ENCODE peak calls at places on chromosomes 16 and 17, in six cellular contexts. One of them, this sample, is unnamed.

GRCh38 chr17:57874058-57874419 is 24.2 kb upstream of the MRPS23 start:
- DNase-seq in mammary epithelial cell: no peak
- DNase-seq in AG04450: no peak
- DNase-seq in neural crest cell: no peak
- DNase-seq in AG10803: no peak
- DNase-seq in GM06990: no peak
- DNase-seq in this sample: no peak

GRCh38 chr17:58191259-58191896 is 1.1 kb upstream of the EPX start:
- DNase-seq in mammary epithelial cell: no peak
- DNase-seq in AG10803: no peak
- DNase-seq in GM06990: no peak
- DNase-seq in neural crest cell: no peak
- DNase-seq in AG04450: no peak
- DNase-seq in this sample: no peak

GRCh38 chr17:60901806-60902205 is 224.2 kb downstream of the BCAS3 start:
- DNase-seq in AG10803: peak
- DNase-seq in mammary epithelial cell: peak
- DNase-seq in AG04450: peak
- DNase-seq in GM06990: no peak
- DNase-seq in neural crest cell: no peak
- DNase-seq in this sample: no peak

GRCh38 chr17:29802256-29802655 is 127.8 kb downstream of the SSH2 start:
- DNase-seq in GM06990: no peak
- DNase-seq in mammary epithelial cell: no peak
- DNase-seq in AG10803: no peak
- DNase-seq in AG04450: no peak
- DNase-seq in neural crest cell: no peak
- DNase-seq in this sample: no peak

GRCh38 chr16:9311303-9311954 is 220.0 kb downstream of the HAPSTR1 start:
- DNase-seq in AG04450: no peak
- DNase-seq in mammary epithelial cell: no peak
- DNase-seq in neural crest cell: no peak
- DNase-seq in GM06990: no peak
- DNase-seq in AG10803: no peak
- DNase-seq in this sample: no peak

GRCh38 chr17:67421869-67422273 is 44.8 kb downstream of the PITPNC1 start:
- DNase-seq in AG10803: peak
- DNase-seq in AG04450: peak
- DNase-seq in mammary epithelial cell: peak
- DNase-seq in neural crest cell: no peak
- DNase-seq in GM06990: no peak
- DNase-seq in this sample: no peak

GRCh38 chr16:53950677-53951076 is 246.7 kb downstream of the FTO start:
- DNase-seq in AG10803: no peak
- DNase-seq in GM06990: no peak
- DNase-seq in AG04450: no peak
- DNase-seq in neural crest cell: no peak
- DNase-seq in mammary epithelial cell: no peak
- DNase-seq in this sample: no peak

GRCh38 chr16:69833791-69834282 is 71.7 kb downstream of the WWP2 start:
- DNase-seq in neural crest cell: no peak
- DNase-seq in mammary epithelial cell: no peak
- DNase-seq in AG10803: no peak
- DNase-seq in GM06990: no peak
- DNase-seq in AG04450: no peak
- DNase-seq in this sample: no peak

GRCh38 chr17:69732272-69732671 is 317.8 kb downstream of the MAP2K6 start:
- DNase-seq in AG10803: no peak
- DNase-seq in GM06990: no peak
- DNase-seq in mammary epithelial cell: no peak
- DNase-seq in AG04450: peak
- DNase-seq in neural crest cell: no peak
- DNase-seq in this sample: no peak

GRCh38 chr16:67563708-67564468 is 1.6 kb downstream of the CTCF start:
- DNase-seq in mammary epithelial cell: peak
- DNase-seq in GM06990: no peak
- DNase-seq in AG10803: peak
- DNase-seq in neural crest cell: no peak
- DNase-seq in AG04450: peak
- DNase-seq in this sample: no peak

GRCh38 chr17:792277-792676 is 10.1 kb downstream of the MRM3 start:
- DNase-seq in GM06990: no peak
- DNase-seq in AG04450: no peak
- DNase-seq in mammary epithelial cell: no peak
- DNase-seq in neural crest cell: no peak
- DNase-seq in AG10803: no peak
- DNase-seq in this sample: no peak

GRCh38 chr17:62617894-62618472 is 9.5 kb upstream of the MRC2 start:
- DNase-seq in AG04450: no peak
- DNase-seq in AG10803: peak
- DNase-seq in GM06990: no peak
- DNase-seq in mammary epithelial cell: no peak
- DNase-seq in neural crest cell: no peak
- DNase-seq in this sample: no peak

GRCh38 chr17:38617967-38618760 is 12.4 kb upstream of the SRCIN1 start:
- DNase-seq in AG04450: no peak
- DNase-seq in neural crest cell: no peak
- DNase-seq in AG10803: no peak
- DNase-seq in mammary epithelial cell: no peak
- DNase-seq in GM06990: no peak
- DNase-seq in this sample: no peak

GRCh38 chr17:57811633-57812280 is 38.1 kb downstream of the MRPS23 start:
- DNase-seq in AG10803: no peak
- DNase-seq in AG04450: no peak
- DNase-seq in neural crest cell: no peak
- DNase-seq in mammary epithelial cell: no peak
- DNase-seq in GM06990: no peak
- DNase-seq in this sample: no peak

GRCh38 chr17:18182190-18182977 is 1.2 kb upstream of the ALKBH5 start:
- DNase-seq in AG10803: no peak
- DNase-seq in mammary epithelial cell: no peak
- DNase-seq in GM06990: no peak
- DNase-seq in neural crest cell: no peak
- DNase-seq in AG04450: no peak
- DNase-seq in this sample: no peak

GRCh38 chr17:73722163-73722562 is 77.9 kb upstream of the SDK2 start:
- DNase-seq in AG04450: no peak
- DNase-seq in AG10803: no peak
- DNase-seq in mammary epithelial cell: no peak
- DNase-seq in GM06990: no peak
- DNase-seq in neural crest cell: no peak
- DNase-seq in this sample: no peak

GRCh38 chr16:48561960-48562393 is 48.0 kb downstream of the N4BP1 start:
- DNase-seq in AG10803: peak
- DNase-seq in mammary epithelial cell: no peak
- DNase-seq in AG04450: no peak
- DNase-seq in neural crest cell: no peak
- DNase-seq in GM06990: no peak
- DNase-seq in this sample: no peak

GRCh38 chr17:57600092-57600491 is 145.0 kb downstream of the CCDC182 start:
- DNase-seq in mammary epithelial cell: no peak
- DNase-seq in AG10803: peak
- DNase-seq in neural crest cell: no peak
- DNase-seq in AG04450: no peak
- DNase-seq in GM06990: no peak
- DNase-seq in this sample: no peak

GRCh38 chr16:57619606-57620315 is 8.7 kb upstream of the ADGRG1 start:
- DNase-seq in AG04450: no peak
- DNase-seq in neural crest cell: no peak
- DNase-seq in GM06990: no peak
- DNase-seq in AG10803: no peak
- DNase-seq in mammary epithelial cell: peak
- DNase-seq in this sample: no peak

GRCh38 chr17:34579979-34580684 is 750 bp downstream of the TMEM132E start:
- DNase-seq in mammary epithelial cell: peak
- DNase-seq in neural crest cell: no peak
- DNase-seq in GM06990: no peak
- DNase-seq in AG10803: peak
- DNase-seq in AG04450: no peak
- DNase-seq in this sample: no peak

GRCh38 chr17:16422416-16422815 is 7.0 kb downstream of the TRPV2 start:
- DNase-seq in mammary epithelial cell: no peak
- DNase-seq in GM06990: no peak
- DNase-seq in neural crest cell: no peak
- DNase-seq in AG04450: no peak
- DNase-seq in AG10803: no peak
- DNase-seq in this sample: no peak

GRCh38 chr17:27502526-27503324 is 46.5 kb downstream of the KSR1 start:
- DNase-seq in AG10803: peak
- DNase-seq in GM06990: no peak
- DNase-seq in AG04450: peak
- DNase-seq in neural crest cell: no peak
- DNase-seq in mammary epithelial cell: no peak
- DNase-seq in this sample: no peak

GRCh38 chr17:66373944-66374817 is 71.8 kb downstream of the PRKCA start:
- DNase-seq in GM06990: no peak
- DNase-seq in neural crest cell: peak
- DNase-seq in AG04450: no peak
- DNase-seq in mammary epithelial cell: no peak
- DNase-seq in AG10803: no peak
- DNase-seq in this sample: no peak

GRCh38 chr17:31019004-31019403 is 48.2 kb downstream of the RNF135 start:
- DNase-seq in AG10803: no peak
- DNase-seq in GM06990: no peak
- DNase-seq in AG04450: no peak
- DNase-seq in mammary epithelial cell: no peak
- DNase-seq in neural crest cell: no peak
- DNase-seq in this sample: no peak

GRCh38 chr17:31013844-31014243 is 43.0 kb downstream of the RNF135 start:
- DNase-seq in AG04450: no peak
- DNase-seq in AG10803: no peak
- DNase-seq in neural crest cell: no peak
- DNase-seq in GM06990: no peak
- DNase-seq in mammary epithelial cell: no peak
- DNase-seq in this sample: no peak

GRCh38 chr17:31015639-31016038 is 44.8 kb downstream of the RNF135 start:
- DNase-seq in AG04450: no peak
- DNase-seq in AG10803: no peak
- DNase-seq in neural crest cell: no peak
- DNase-seq in mammary epithelial cell: no peak
- DNase-seq in GM06990: no peak
- DNase-seq in this sample: no peak
- TF ChIP-seq CTCF in AG04450: no peak
- TF ChIP-seq CTCF in AG10803: no peak
- TF ChIP-seq CTCF in neural crest cell: no peak
- TF ChIP-seq CTCF in mammary epithelial cell: no peak
- TF ChIP-seq CTCF in GM06990: no peak
- TF ChIP-seq CTCF in this sample: no peak

DNA sequence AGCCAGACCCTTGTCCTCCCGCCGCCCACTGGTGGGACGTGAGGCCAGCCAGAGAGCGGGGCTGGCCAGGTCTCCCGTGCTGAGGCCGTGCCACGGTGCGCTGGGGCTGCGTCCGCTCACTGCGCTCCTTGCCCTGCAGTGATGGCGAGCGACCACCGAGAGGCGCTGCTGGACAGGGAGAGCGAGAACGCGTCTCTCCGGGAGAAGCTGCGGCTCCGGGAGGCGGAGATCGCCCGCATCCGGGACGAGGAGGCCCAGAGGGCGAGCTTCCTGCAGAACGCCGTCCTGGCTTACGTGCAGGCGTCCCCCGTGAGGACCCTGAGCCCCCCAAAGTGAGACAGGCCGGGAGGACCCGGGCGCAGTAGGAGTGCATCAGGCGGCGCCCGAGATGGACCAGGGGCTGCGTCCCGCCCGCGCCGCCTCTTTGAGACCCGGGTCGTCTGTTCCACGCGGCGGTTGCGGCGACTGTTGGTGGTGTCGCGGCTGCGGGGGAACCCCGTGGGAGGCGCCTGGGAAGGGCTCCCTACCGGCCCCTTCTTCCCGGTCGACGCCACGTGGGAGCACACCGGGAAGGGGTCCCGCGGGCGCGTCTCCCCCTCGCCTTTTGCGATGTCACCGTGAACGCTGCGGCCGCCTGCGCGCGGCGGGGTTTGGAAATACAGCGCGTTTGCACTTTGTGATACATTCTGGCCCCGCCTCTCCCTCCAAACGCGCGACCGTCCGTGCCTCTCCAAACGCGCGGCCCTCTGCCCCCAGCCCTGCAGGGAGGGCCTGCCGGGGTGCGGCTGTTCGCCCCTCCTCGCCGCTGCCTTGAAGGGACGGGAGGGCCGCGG is 792 bp upstream of the RAC3 start:
- DNase-seq in AG10803: peak
- DNase-seq in AG04450: peak
- DNase-seq in neural crest cell: peak
- DNase-seq in GM06990: peak
- DNase-seq in mammary epithelial cell: peak
- DNase-seq in this sample: peak
- TF ChIP-seq CTCF in AG10803: peak
- TF ChIP-seq CTCF in AG04450: peak
- TF ChIP-seq CTCF in neural crest cell: peak
- TF ChIP-seq CTCF in GM06990: peak
- TF ChIP-seq CTCF in mammary epithelial cell: peak
- TF ChIP-seq CTCF in this sample: peak

GRCh38 chr17:74815671-74816370 is 39.7 kb upstream of the NAT9 start:
- DNase-seq in mammary epithelial cell: no peak
- DNase-seq in AG04450: no peak
- DNase-seq in AG10803: no peak
- DNase-seq in neural crest cell: no peak
- DNase-seq in GM06990: no peak
- DNase-seq in this sample: no peak

GRCh38 chr17:74815067-74815466 is 38.9 kb upstream of the NAT9 start:
- DNase-seq in AG04450: no peak
- DNase-seq in AG10803: no peak
- DNase-seq in mammary epithelial cell: no peak
- DNase-seq in neural crest cell: no peak
- DNase-seq in GM06990: no peak
- DNase-seq in this sample: no peak

GRCh38 chr17:74813793-74814192 is 37.6 kb upstream of the NAT9 start:
- DNase-seq in AG04450: no peak
- DNase-seq in AG10803: no peak
- DNase-seq in mammary epithelial cell: no peak
- DNase-seq in neural crest cell: no peak
- DNase-seq in GM06990: no peak
- DNase-seq in this sample: no peak

GRCh38 chr17:74812109-74812864 is 36.1 kb upstream of the NAT9 start:
- DNase-seq in mammary epithelial cell: no peak
- DNase-seq in AG04450: no peak
- DNase-seq in neural crest cell: no peak
- DNase-seq in GM06990: no peak
- DNase-seq in AG10803: no peak
- DNase-seq in this sample: no peak

GRCh38 chr17:74814453-74814852 is 38.3 kb upstream of the NAT9 start:
- DNase-seq in AG10803: no peak
- DNase-seq in AG04450: no peak
- DNase-seq in GM06990: no peak
- DNase-seq in neural crest cell: no peak
- DNase-seq in mammary epithelial cell: no peak
- DNase-seq in this sample: no peak
- TF ChIP-seq CTCF in AG10803: no peak
- TF ChIP-seq CTCF in AG04450: no peak
- TF ChIP-seq CTCF in GM06990: peak
- TF ChIP-seq CTCF in neural crest cell: no peak
- TF ChIP-seq CTCF in mammary epithelial cell: no peak
- TF ChIP-seq CTCF in this sample: no peak

GRCh38 chr17:36152639-36153120 is 23.8 kb downstream of the TBC1D3B start:
- DNase-seq in GM06990: no peak
- DNase-seq in AG10803: peak
- DNase-seq in mammary epithelial cell: no peak
- DNase-seq in AG04450: no peak
- DNase-seq in neural crest cell: no peak
- DNase-seq in this sample: no peak
- TF ChIP-seq CTCF in GM06990: no peak
- TF ChIP-seq CTCF in AG10803: peak
- TF ChIP-seq CTCF in mammary epithelial cell: no peak
- TF ChIP-seq CTCF in AG04450: no peak
- TF ChIP-seq CTCF in neural crest cell: no peak
- TF ChIP-seq CTCF in this sample: no peak